ENCODE peak calls at places on chromosomes 3 and 15, in four cellular contexts. One of them, this sample, is unnamed.

GRCh38 chr3:195209836-195210551 is 61.0 kb downstream of the XXYLT1 start:
- DNase-seq in sigmoid colon: peak
- DNase-seq in stomach: no peak
- DNase-seq in A549: no peak
- DNase-seq in this sample: peak

GRCh38 chr3:129530331-129530761 is 1.9 kb downstream of the RHO start:
- DNase-seq in sigmoid colon: no peak
- DNase-seq in A549: peak
- DNase-seq in stomach: no peak
- DNase-seq in this sample: no peak

GRCh38 chr3:25992606-25993005 is 202.7 kb downstream of the OXSM start:
- DNase-seq in A549: no peak
- DNase-seq in sigmoid colon: no peak
- DNase-seq in stomach: no peak
- DNase-seq in this sample: no peak

GRCh38 chr15:51104512-51104911 is 9.8 kb upstream of the TNFAIP8L3 start:
- DNase-seq in A549: no peak
- DNase-seq in sigmoid colon: peak
- DNase-seq in stomach: peak
- DNase-seq in this sample: peak

GRCh38 chr3:138479355-138479964 is 45.0 kb downstream of the ESYT3 start:
- DNase-seq in stomach: no peak
- DNase-seq in sigmoid colon: no peak
- DNase-seq in A549: peak
- DNase-seq in this sample: no peak

GRCh38 chr15:31269961-31270575 is 56.6 kb upstream of the KLF13 start:
- DNase-seq in sigmoid colon: peak
- DNase-seq in stomach: peak
- DNase-seq in A549: no peak
- DNase-seq in this sample: no peak

GRCh38 chr3:143127801-143128200 is 8.2 kb downstream of the CHST2 start:
- DNase-seq in sigmoid colon: no peak
- DNase-seq in stomach: no peak
- DNase-seq in A549: no peak
- DNase-seq in this sample: no peak

GRCh38 chr3:58161435-58162398 is 49.1 kb downstream of the DNASE1L3 start:
- DNase-seq in stomach: peak
- DNase-seq in A549: peak
- DNase-seq in sigmoid colon: peak
- DNase-seq in this sample: peak

GRCh38 chr3:195895078-195895899 is 13.1 kb downstream of the TNK2 start:
- DNase-seq in A549: peak
- DNase-seq in sigmoid colon: peak
- DNase-seq in stomach: peak
- DNase-seq in this sample: no peak

GRCh38 chr3:116179091-116179490 is 266.2 kb downstream of the LSAMP start:
- DNase-seq in A549: no peak
- DNase-seq in sigmoid colon: no peak
- DNase-seq in stomach: no peak
- DNase-seq in this sample: no peak

GRCh38 chr3:127836004-127836882 is 13.9 kb upstream of the MGLL start:
- DNase-seq in stomach: peak
- DNase-seq in A549: no peak
- DNase-seq in sigmoid colon: no peak
- DNase-seq in this sample: no peak

GRCh38 chr3:31448035-31448881 is 84.5 kb upstream of the STT3B start:
- DNase-seq in sigmoid colon: no peak
- DNase-seq in stomach: peak
- DNase-seq in A549: peak
- DNase-seq in this sample: no peak

GRCh38 chr15:45307230-45307924 is 55.3 kb downstream of the SLC28A2 start:
- DNase-seq in sigmoid colon: no peak
- DNase-seq in stomach: no peak
- DNase-seq in A549: peak
- DNase-seq in this sample: no peak

GRCh38 chr3:52649461-52650210 is 36.1 kb downstream of the PBRM1 start:
- DNase-seq in stomach: no peak
- DNase-seq in A549: no peak
- DNase-seq in sigmoid colon: no peak
- DNase-seq in this sample: no peak

GRCh38 chr15:71916834-71917233 is 106.5 kb downstream of the NR2E3 start:
- DNase-seq in stomach: no peak
- DNase-seq in sigmoid colon: no peak
- DNase-seq in A549: no peak
- DNase-seq in this sample: no peak

GRCh38 chr3:111890051-111890580 is 31.1 kb downstream of the PHLDB2 start:
- DNase-seq in sigmoid colon: no peak
- DNase-seq in stomach: no peak
- DNase-seq in A549: no peak
- DNase-seq in this sample: no peak

GRCh38 chr3:184658223-184658860 is 53.5 kb downstream of the MAGEF1 start:
- DNase-seq in stomach: no peak
- DNase-seq in sigmoid colon: no peak
- DNase-seq in A549: no peak
- DNase-seq in this sample: no peak

GRCh38 chr3:194136519-194137313 is 768 bp downstream of the HES1 start:
- DNase-seq in sigmoid colon: peak
- DNase-seq in A549: peak
- DNase-seq in stomach: peak
- DNase-seq in this sample: peak

GRCh38 chr15:62298811-62299210 is 133.7 kb upstream of the C2CD4B start:
- DNase-seq in A549: no peak
- DNase-seq in sigmoid colon: no peak
- DNase-seq in stomach: no peak
- DNase-seq in this sample: no peak

GRCh38 chr15:71121442-71121841 is 6.2 kb downstream of the THSD4 start:
- DNase-seq in stomach: no peak
- DNase-seq in A549: no peak
- DNase-seq in sigmoid colon: no peak
- DNase-seq in this sample: no peak

GRCh38 chr3:46693897-46694235 is 387 bp upstream of the ALS2CL start:
- DNase-seq in stomach: no peak
- DNase-seq in A549: no peak
- DNase-seq in sigmoid colon: no peak
- DNase-seq in this sample: no peak

GRCh38 chr3:45145681-45146614 is at the start of gene CDCP1:
- DNase-seq in A549: no peak
- DNase-seq in sigmoid colon: no peak
- DNase-seq in stomach: peak
- DNase-seq in this sample: no peak

GRCh38 chr3:185732782-185733181 is 92.1 kb downstream of the IGF2BP2 start:
- DNase-seq in A549: no peak
- DNase-seq in sigmoid colon: no peak
- DNase-seq in stomach: no peak
- DNase-seq in this sample: no peak

GRCh38 chr15:29204356-29204755 is 65.3 kb downstream of the NSMCE3 start:
- DNase-seq in A549: no peak
- DNase-seq in sigmoid colon: no peak
- DNase-seq in stomach: no peak
- DNase-seq in this sample: no peak

GRCh38 chr15:68632101-68632500 is 53.3 kb downstream of the CORO2B start:
- DNase-seq in A549: no peak
- DNase-seq in sigmoid colon: no peak
- DNase-seq in stomach: no peak
- DNase-seq in this sample: no peak

GRCh38 chr3:40009991-40010390 is 200.6 kb downstream of the MYRIP start:
- DNase-seq in sigmoid colon: no peak
- DNase-seq in stomach: no peak
- DNase-seq in A549: no peak
- DNase-seq in this sample: no peak

GRCh38 chr3:186318135-186318534 is 43.9 kb downstream of the DGKG start:
- DNase-seq in sigmoid colon: no peak
- DNase-seq in stomach: no peak
- DNase-seq in A549: no peak
- DNase-seq in this sample: no peak

GRCh38 chr3:99504258-99504657 is 134.1 kb upstream of the COL8A1 start:
- DNase-seq in stomach: no peak
- DNase-seq in sigmoid colon: no peak
- DNase-seq in A549: peak
- DNase-seq in this sample: no peak

GRCh38 chr15:79170256-79170664 is 79.7 kb upstream of the RASGRF1 start:
- DNase-seq in A549: peak
- DNase-seq in sigmoid colon: no peak
- DNase-seq in stomach: no peak
- DNase-seq in this sample: no peak

GRCh38 chr15:38304486-38304885 is 51.9 kb downstream of the SPRED1 start:
- DNase-seq in sigmoid colon: no peak
- DNase-seq in stomach: no peak
- DNase-seq in A549: no peak
- DNase-seq in this sample: no peak

GRCh38 chr3:197959500-197959890 is 522 bp upstream of the LMLN start:
- DNase-seq in A549: no peak
- DNase-seq in sigmoid colon: no peak
- DNase-seq in stomach: no peak
- DNase-seq in this sample: no peak

GRCh38 chr15:77784361-77785292 is 151.9 kb upstream of the LINGO1 start:
- DNase-seq in A549: peak
- DNase-seq in stomach: no peak
- DNase-seq in sigmoid colon: no peak
- DNase-seq in this sample: no peak

GRCh38 chr3:30607032-30607833 is 832 bp downstream of the TGFBR2 start:
- DNase-seq in sigmoid colon: peak
- DNase-seq in A549: peak
- DNase-seq in stomach: peak
- DNase-seq in this sample: peak

GRCh38 chr3:100057716-100058575 is 56.4 kb downstream of the FILIP1L start:
- DNase-seq in sigmoid colon: no peak
- DNase-seq in stomach: no peak
- DNase-seq in A549: no peak
- DNase-seq in this sample: no peak

GRCh38 chr3:184767377-184767776 is 44.6 kb upstream of the VPS8 start:
- DNase-seq in stomach: no peak
- DNase-seq in sigmoid colon: no peak
- DNase-seq in A549: no peak
- DNase-seq in this sample: no peak

GRCh38 chr3:77815467-77815866 is 775.6 kb downstream of the ROBO2 start:
- DNase-seq in sigmoid colon: no peak
- DNase-seq in A549: peak
- DNase-seq in stomach: no peak
- DNase-seq in this sample: no peak

GRCh38 chr3:190996376-190996775 is 133.9 kb upstream of the GMNC start:
- DNase-seq in sigmoid colon: no peak
- DNase-seq in A549: no peak
- DNase-seq in stomach: no peak
- DNase-seq in this sample: no peak

GRCh38 chr15:27486676-27487290 is 515.8 kb downstream of the GABRG3 start:
- DNase-seq in A549: no peak
- DNase-seq in sigmoid colon: no peak
- DNase-seq in stomach: no peak
- DNase-seq in this sample: no peak

GRCh38 chr15:66429117-66429516 is 42.4 kb downstream of the MAP2K1 start:
- DNase-seq in sigmoid colon: no peak
- DNase-seq in stomach: no peak
- DNase-seq in A549: no peak
- DNase-seq in this sample: no peak
- TF ChIP-seq EP300 in sigmoid colon: no peak
- TF ChIP-seq EP300 in stomach: no peak
- TF ChIP-seq EP300 in A549: no peak
- TF ChIP-seq EP300 in this sample: no peak

GRCh38 chr3:12830785-12831581 is 10.4 kb downstream of the RPL32 start:
- DNase-seq in stomach: no peak
- DNase-seq in A549: no peak
- DNase-seq in sigmoid colon: no peak
- DNase-seq in this sample: no peak
- H3K27ac ChIP-seq in stomach: no peak
- H3K27ac ChIP-seq in A549: no peak
- H3K27ac ChIP-seq in sigmoid colon: no peak
- H3K27ac ChIP-seq in this sample: no peak

GRCh38 chr15:42984534-42985034 is 64.0 kb upstream of the TTBK2 start:
- DNase-seq in A549: no peak
- DNase-seq in stomach: no peak
- DNase-seq in sigmoid colon: no peak
- DNase-seq in this sample: no peak
- TF ChIP-seq POLR2A in A549: no peak
- TF ChIP-seq POLR2A in stomach: no peak
- TF ChIP-seq POLR2A in sigmoid colon: no peak
- TF ChIP-seq POLR2A in this sample: no peak

DNA sequence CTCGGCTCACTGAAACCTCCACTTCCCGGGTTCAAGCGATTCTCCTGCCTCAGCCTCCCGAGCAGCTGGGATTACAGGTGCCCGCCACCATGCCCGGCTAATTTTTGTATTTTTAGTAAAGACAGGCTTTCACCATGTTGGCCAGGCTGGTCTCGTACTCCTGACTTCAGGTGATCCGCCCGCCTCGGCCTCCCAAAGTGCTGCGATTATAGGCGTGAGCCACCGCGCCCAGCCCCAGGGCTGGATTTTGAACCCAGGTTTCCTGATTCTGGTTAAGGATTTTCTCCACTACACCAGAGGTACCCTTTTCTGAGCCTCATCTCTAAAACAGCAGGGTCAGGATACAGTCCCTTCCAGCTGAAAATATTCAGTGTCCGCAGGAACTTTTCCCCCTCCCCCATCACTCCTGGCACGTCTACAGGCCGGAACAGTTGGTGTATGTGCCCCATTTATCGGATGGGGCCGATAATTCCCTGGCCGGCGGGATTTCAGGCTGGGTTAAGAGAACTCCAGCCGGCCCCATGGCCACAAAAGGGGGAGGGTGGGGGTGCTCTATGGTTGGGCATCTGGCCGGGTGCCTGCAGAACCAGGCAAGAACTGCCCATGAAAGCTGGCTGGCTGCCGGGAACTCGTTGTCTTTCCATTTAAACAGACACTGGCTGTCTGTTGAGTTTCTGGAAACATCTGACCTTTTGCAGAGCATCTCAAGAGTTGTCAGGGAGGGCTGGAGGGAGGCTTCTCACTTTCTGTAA is 26.8 kb upstream of the SEMA4B start:
- DNase-seq in A549: no peak
- DNase-seq in sigmoid colon: peak
- DNase-seq in stomach: peak
- DNase-seq in this sample: peak
- TF ChIP-seq EP300 in A549: no peak
- TF ChIP-seq EP300 in sigmoid colon: peak
- TF ChIP-seq EP300 in stomach: peak
- TF ChIP-seq EP300 in this sample: peak

GRCh38 chr3:41224120-41224806 is 25.0 kb downstream of the CTNNB1 start:
- DNase-seq in sigmoid colon: no peak
- DNase-seq in A549: no peak
- DNase-seq in stomach: no peak
- DNase-seq in this sample: peak

GRCh38 chr3:41222012-41222411 is 22.7 kb downstream of the CTNNB1 start:
- DNase-seq in stomach: no peak
- DNase-seq in A549: no peak
- DNase-seq in sigmoid colon: no peak
- DNase-seq in this sample: no peak

GRCh38 chr3:41223691-41224090 is 24.4 kb downstream of the CTNNB1 start:
- DNase-seq in A549: no peak
- DNase-seq in sigmoid colon: no peak
- DNase-seq in stomach: no peak
- DNase-seq in this sample: no peak

GRCh38 chr3:41222508-41222907 is 23.2 kb downstream of the CTNNB1 start:
- DNase-seq in stomach: no peak
- DNase-seq in A549: no peak
- DNase-seq in sigmoid colon: no peak
- DNase-seq in this sample: no peak

GRCh38 chr3:41223078-41223477 is 23.8 kb downstream of the CTNNB1 start:
- DNase-seq in sigmoid colon: no peak
- DNase-seq in stomach: no peak
- DNase-seq in A549: no peak
- DNase-seq in this sample: no peak
- H3K27ac ChIP-seq in sigmoid colon: no peak
- H3K27ac ChIP-seq in stomach: no peak
- H3K27ac ChIP-seq in A549: no peak
- H3K27ac ChIP-seq in this sample: no peak

GRCh38 chr3:169509780-169510179 is 153.7 kb downstream of the MECOM start:
- DNase-seq in stomach: no peak
- DNase-seq in A549: no peak
- DNase-seq in sigmoid colon: no peak
- DNase-seq in this sample: no peak
- TF ChIP-seq POLR2A in stomach: no peak
- TF ChIP-seq POLR2A in A549: no peak
- TF ChIP-seq POLR2A in sigmoid colon: no peak
- TF ChIP-seq POLR2A in this sample: no peak